ENCODE peak calls at places on chromosome 18, in eight cellular contexts. J is IMR-90; Q is heart right ventricle; Z is tibial artery; T is left lung; B is stomach; F is CD4-positive, alpha-beta T cell; H is heart left ventricle. O is an unnamed sample.

GRCh38 chr18:5066380-5066977 is 130.6 kb downstream of the AKAIN1 start:
- DNase-seq in J (no peak), T (no peak), Z (no peak), B (no peak), Q (no peak), H (no peak), F (no peak), O (no peak)

GRCh38 chr18:79200546-79201268 is 131.5 kb downstream of the ATP9B start:
- DNase-seq in F (no peak), T (peak; percentile 62), B (no peak), H (peak; percentile 39), Z (no peak), Q (no peak), J (peak; percentile 25), O (no peak)

GRCh38 chr18:5145168-5145857 is 51.7 kb downstream of the AKAIN1 start:
- DNase-seq in H (no peak), B (no peak), Q (no peak), J (no peak), T (no peak), F (no peak), Z (no peak), O (no peak)

GRCh38 chr18:32773187-32773712 is 427 bp upstream of the KLHL14 start:
- DNase-seq in Q (no peak), T (no peak), H (no peak), J (no peak), F (no peak), B (no peak), Z (no peak), O (no peak)

GRCh38 chr18:2846638-2847340 is at the start of gene EMILIN2:
- DNase-seq in Z (peak; percentile 88), H (peak; percentile 74), Q (peak; percentile 72), T (peak; percentile 90), B (peak; percentile 55), J (peak; percentile 14), F (peak; percentile 23), O (no peak)

GRCh38 chr18:73677458-73677857 is 470.2 kb downstream of the FBXO15 start:
- DNase-seq in J (no peak), T (no peak), F (no peak), H (no peak), Z (no peak), Q (no peak), B (no peak), O (no peak)

GRCh38 chr18:79628416-79629248 is 51.0 kb upstream of the CTDP1 start:
- DNase-seq in T (no peak), H (no peak), Z (peak; percentile 49), J (no peak), Q (no peak), B (no peak), F (no peak), O (no peak)

GRCh38 chr18:55110436-55110835 is 151.2 kb upstream of the CCDC68 start:
- DNase-seq in Q (peak; percentile 13), T (no peak), H (peak; percentile 69), B (no peak), J (no peak), F (no peak), Z (no peak), O (no peak)

GRCh38 chr18:62389761-62390481 is 64.8 kb downstream of the TNFRSF11A start:
- DNase-seq in F (no peak), B (no peak), Q (no peak), T (no peak), H (no peak), Z (no peak), J (no peak), O (no peak)

GRCh38 chr18:22914633-22915032 is 18.5 kb upstream of the RBBP8 start:
- DNase-seq in T (no peak), H (no peak), Q (no peak), B (no peak), J (no peak), F (no peak), Z (no peak), O (no peak)

GRCh38 chr18:69326094-69326493 is 74.6 kb upstream of the DOK6 start:
- DNase-seq in B (no peak), F (no peak), T (no peak), H (no peak), Z (no peak), Q (no peak), J (no peak), O (no peak)

GRCh38 chr18:75210274-75211001 is at the start of gene TSHZ1:
- DNase-seq in H (peak; percentile 79), Q (no peak), J (peak; percentile 88), T (peak; percentile 47), F (peak; percentile 70), Z (peak; percentile 72), B (peak; percentile 51), O (peak; percentile 84)

GRCh38 chr18:74540689-74541421 is 6.6 kb downstream of the CNDP1 start:
- DNase-seq in H (no peak), T (no peak), J (peak; percentile 28), Z (no peak), Q (no peak), B (peak; percentile 25), F (no peak), O (no peak)

GRCh38 chr18:78716022-78716421 is 263.6 kb upstream of the SALL3 start:
- DNase-seq in T (no peak), F (no peak), Q (no peak), B (no peak), J (no peak), H (no peak), Z (peak; percentile 23), O (no peak)

GRCh38 chr18:62512996-62513395 is 9.8 kb upstream of the ZCCHC2 start:
- DNase-seq in T (no peak), J (no peak), F (no peak), H (no peak), Q (no peak), Z (no peak), B (no peak), O (no peak)

GRCh38 chr18:3061581-3062416 is 48.9 kb upstream of the LPIN2 start:
- DNase-seq in F (peak; percentile 9), H (no peak), Z (no peak), B (no peak), J (peak; percentile 25), T (no peak), Q (no peak), O (peak; percentile 51)

GRCh38 chr18:13003466-13003896 is 12.3 kb downstream of the CEP192 start:
- DNase-seq in T (no peak), J (peak; percentile 80), B (peak; percentile 51), Q (no peak), H (no peak), F (no peak), Z (no peak), O (no peak)

GRCh38 chr18:74551936-74552555 is 17.7 kb downstream of the CNDP1 start:
- DNase-seq in F (peak; percentile 64), H (peak; percentile 83), J (peak; percentile 78), T (peak; percentile 77), Z (peak; percentile 84), Q (peak; percentile 70), B (peak; percentile 92), O (peak; percentile 56)

GRCh38 chr18:35159782-35160181 is 81.1 kb upstream of the ZNF397 start:
- DNase-seq in J (no peak), H (no peak), B (no peak), Q (no peak), T (no peak), F (no peak), Z (no peak), O (no peak)

GRCh38 chr18:5444269-5444668 is 99.5 kb downstream of the EPB41L3 start:
- DNase-seq in Z (no peak), F (no peak), H (no peak), Q (no peak), B (no peak), T (no peak), J (peak; percentile 33), O (no peak)

GRCh38 chr18:36634573-36635216 is 194.1 kb downstream of the TPGS2 start:
- DNase-seq in H (no peak), B (no peak), J (no peak), T (no peak), Z (no peak), Q (no peak), F (no peak), O (no peak)

GRCh38 chr18:57437433-57437781 is 2.2 kb downstream of the ONECUT2 start:
- DNase-seq in Z (no peak), H (no peak), B (no peak), T (no peak), Q (no peak), J (no peak), F (no peak), O (no peak)

GRCh38 chr18:57437782-57438668 is 2.9 kb downstream of the ONECUT2 start:
- DNase-seq in T (peak; percentile 35), Q (no peak), F (no peak), J (peak; percentile 26), H (no peak), Z (no peak), B (no peak), O (no peak)

GRCh38 chr18:57435851-57436192 is 648 bp downstream of the ONECUT2 start:
- DNase-seq in F (no peak), T (no peak), Z (no peak), B (no peak), H (no peak), Q (no peak), J (no peak), O (no peak)

GRCh38 chr18:57436193-57436964 is 1.2 kb downstream of the ONECUT2 start:
- DNase-seq in Q (no peak), Z (no peak), H (no peak), F (no peak), T (no peak), B (no peak), J (no peak), O (no peak)

GRCh38 chr18:57436965-57437333 is 1.8 kb downstream of the ONECUT2 start:
- DNase-seq in Q (no peak), H (no peak), J (no peak), F (no peak), B (no peak), Z (no peak), T (no peak), O (no peak)
- H3K27me3 ChIP-seq in Q (peaks cover 88% of the 10 kb centered on the region), H (peaks cover 82% of the 10 kb centered on the region), J (peaks cover 88% of the 10 kb centered on the region), F (peaks cover 90% of the 10 kb centered on the region), B (peaks cover 99% of the 10 kb centered on the region), Z (peaks cover 93% of the 10 kb centered on the region), T (peaks cover 90% of the 10 kb centered on the region), O (peaks cover 30% of the 10 kb centered on the region)

GRCh38 chr18:48172226-48173006 is 236.8 kb downstream of the ZBTB7C start:
- DNase-seq in F (no peak), Z (peak; percentile 50), H (no peak), T (no peak), Q (no peak), J (no peak), B (no peak), O (no peak)
- H3K27me3 ChIP-seq in F (no peaks in the 10 kb centered on the region), Z (no peaks in the 10 kb centered on the region), H (no peaks in the 10 kb centered on the region), T (no peaks in the 10 kb centered on the region), Q (no peaks in the 10 kb centered on the region), J (peaks cover 15% of the 10 kb centered on the region), B (no peaks in the 10 kb centered on the region), O (peaks cover 6% of the 10 kb centered on the region)

GRCh38 chr18:25658476-25658875 is 306.5 kb upstream of the ZNF521 start:
- DNase-seq in H (no peak), F (no peak), Q (no peak), Z (no peak), T (no peak), B (no peak), J (no peak), O (no peak)

GRCh38 chr18:25662247-25662646 is 310.3 kb upstream of the ZNF521 start:
- DNase-seq in J (peak; percentile 25), T (no peak), F (no peak), B (no peak), Z (no peak), H (no peak), Q (no peak), O (no peak)

GRCh38 chr18:25661836-25662235 is 309.9 kb upstream of the ZNF521 start:
- DNase-seq in J (peak; percentile 17), Z (no peak), T (no peak), Q (no peak), B (no peak), H (no peak), F (no peak), O (no peak)
- H3K27me3 ChIP-seq in J (no peaks in the 10 kb centered on the region), Z (no peaks in the 10 kb centered on the region), T (no peaks in the 10 kb centered on the region), Q (no peaks in the 10 kb centered on the region), B (no peaks in the 10 kb centered on the region), H (no peaks in the 10 kb centered on the region), F (no peaks in the 10 kb centered on the region), O (no peaks in the 10 kb centered on the region)

GRCh38 chr18:59264136-59264571 is 9.1 kb downstream of the RAX start:
- DNase-seq in F (no peak), T (no peak), H (no peak), Q (no peak), B (no peak), Z (no peak), J (no peak), O (no peak)
- H3K27me3 ChIP-seq in F (peaks cover 63% of the 10 kb centered on the region), T (peaks cover 60% of the 10 kb centered on the region), H (peaks cover 45% of the 10 kb centered on the region), Q (peaks cover 60% of the 10 kb centered on the region), B (peaks cover 70% of the 10 kb centered on the region), Z (peaks cover 65% of the 10 kb centered on the region), J (peaks cover 63% of the 10 kb centered on the region), O (peaks cover 17% of the 10 kb centered on the region)